ENCODE peak calls at places on chromosomes 2 and 18, in four cellular contexts. M is cardiac muscle cell, G is Panc1, K is heart left ventricle. V is an unnamed sample.

GRCh38 chr2:27765621-27766286 is 5.8 kb upstream of the MRPL33 start:
- DNase-seq in M (no peak), G (no peak), K (peak; percentile 45), V (no peak)

GRCh38 chr2:213688129-213688528 is 403.9 kb downstream of the SPAG16 start:
- DNase-seq in M (no peak), G (no peak), K (no peak), V (no peak)

GRCh38 chr2:238133499-238134392 is 4.7 kb upstream of the KLHL30 start:
- DNase-seq in M (peak; percentile 32), G (no peak), K (no peak), V (no peak)

GRCh38 chr2:99804969-99805368 is 315.2 kb upstream of the REV1 start:
- DNase-seq in M (no peak), G (no peak), K (no peak), V (no peak)

GRCh38 chr2:179020156-179020750 is 29.7 kb downstream of the CCDC141 start:
- DNase-seq in M (peak; percentile 53), G (peak; percentile 4), K (peak; percentile 25), V (peak; percentile 30)

GRCh38 chr2:98233941-98234340 is 112.3 kb upstream of the CNGA3 start:
- DNase-seq in M (no peak), G (no peak), K (no peak), V (no peak)

GRCh38 chr2:170596576-170596975 is 118.6 kb upstream of the SP5 start:
- DNase-seq in M (no peak), G (no peak), K (no peak), V (no peak)

GRCh38 chr2:56132138-56132537 is 51.7 kb upstream of the CCDC85A start:
- DNase-seq in M (peak; percentile 46), G (peak; percentile 13), K (no peak), V (peak; percentile 63)

GRCh38 chr18:3002766-3003165 is 10.2 kb downstream of the LPIN2 start:
- DNase-seq in M (no peak), G (no peak), K (no peak), V (no peak)

GRCh38 chr2:72117029-72117428 is 30.6 kb downstream of the CYP26B1 start:
- DNase-seq in M (no peak), G (no peak), K (no peak), V (no peak)

GRCh38 chr2:230893881-230894781 is 29.4 kb downstream of the ITM2C start:
- DNase-seq in M (no peak), G (no peak), K (no peak), V (no peak)

GRCh38 chr2:214607051-214607450 is 196.2 kb downstream of the VWC2L start:
- DNase-seq in M (no peak), G (no peak), K (no peak), V (no peak)

GRCh38 chr18:25737710-25738251 is 352.6 kb downstream of the SS18 start:
- DNase-seq in M (no peak), G (no peak), K (no peak), V (no peak)

GRCh38 chr18:61921621-61922235 is 28.9 kb upstream of the RNF152 start:
- DNase-seq in M (no peak), G (no peak), K (no peak), V (no peak)

GRCh38 chr2:209619782-209620181 is 151.8 kb upstream of the UNC80 start:
- DNase-seq in M (no peak), G (no peak), K (no peak), V (peak; percentile 67)

GRCh38 chr18:73093687-73094250 is 226.0 kb upstream of the NETO1 start:
- DNase-seq in M (no peak), G (no peak), K (no peak), V (no peak)

GRCh38 chr2:176002684-176003225 is 688 bp upstream of the LNPK start:
- DNase-seq in M (peak; percentile 48), G (no peak), K (peak; percentile 34), V (no peak)

GRCh38 chr2:220586980-220587549 is 959.6 kb downstream of the SLC4A3 start:
- DNase-seq in M (no peak), G (no peak), K (no peak), V (no peak)

GRCh38 chr18:59996370-59996966 is 96.7 kb downstream of the PMAIP1 start:
- DNase-seq in M (peak; percentile 60), G (peak; percentile 41), K (no peak), V (peak; percentile 52)

GRCh38 chr18:67132919-67133318 is 383.6 kb downstream of the DSEL start:
- DNase-seq in M (no peak), G (no peak), K (no peak), V (no peak)

GRCh38 chr2:199602271-199602895 is 144.6 kb upstream of the SATB2 start:
- DNase-seq in M (no peak), G (no peak), K (no peak), V (peak; percentile 86)

GRCh38 chr2:74264281-74264680 is 65.9 kb downstream of the MTHFD2 start:
- DNase-seq in M (no peak), G (no peak), K (no peak), V (no peak)

GRCh38 chr2:74262681-74263080 is 64.3 kb downstream of the MTHFD2 start:
- DNase-seq in M (no peak), G (no peak), K (no peak), V (no peak)

GRCh38 chr2:74269667-74270066 is 71.3 kb downstream of the MTHFD2 start:
- DNase-seq in M (no peak), G (no peak), K (no peak), V (no peak)

GRCh38 chr2:74261204-74261864 is 62.9 kb downstream of the MTHFD2 start:
- DNase-seq in M (peak; percentile 64), G (no peak), K (peak; percentile 34), V (peak; percentile 32)

GRCh38 chr2:74267068-74267467 is 68.7 kb downstream of the MTHFD2 start:
- DNase-seq in M (peak; percentile 31), G (no peak), K (no peak), V (no peak)
- TF ChIP-seq CTCF in M (no peak), G (peak; percentile 53), K (peak; percentile 26), V (no peak)

DNA sequence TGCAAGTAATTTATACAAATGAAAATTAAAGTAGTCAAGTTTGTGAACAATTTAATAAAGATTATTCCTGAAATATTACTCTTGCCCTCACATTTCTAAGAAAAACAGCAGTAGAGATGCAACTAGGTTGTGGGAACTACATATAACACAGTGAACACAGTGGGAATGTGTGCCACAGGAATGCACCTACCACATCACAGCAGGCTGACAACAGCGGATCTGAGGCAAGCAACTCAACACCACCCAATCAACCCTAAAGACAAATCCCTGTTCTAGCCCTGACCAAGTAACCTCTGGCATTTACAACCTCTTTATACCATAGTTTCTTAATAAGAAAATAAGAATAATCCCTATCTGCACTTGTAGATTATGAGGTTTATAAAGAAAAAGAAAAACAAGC is 23.4 kb downstream of the MBOAT2 start:
- DNase-seq in M (no peak), G (no peak), K (no peak), V (no peak)
- H3K4me1 ChIP-seq in M (peaks cover 25% of the 10 kb centered on the region), G (no peaks in the 10 kb centered on the region), K (no peaks in the 10 kb centered on the region), V (peaks cover 15% of the 10 kb centered on the region)

GRCh38 chr2:166314022-166314759 is 61.6 kb downstream of the SCN9A start:
- DNase-seq in M (no peak), G (no peak), K (no peak), V (no peak)
- H3K27ac ChIP-seq in M (no peak overlapping the region), G (no peak overlapping the region), K (no peak overlapping the region), V (no peak overlapping the region)

DNA sequence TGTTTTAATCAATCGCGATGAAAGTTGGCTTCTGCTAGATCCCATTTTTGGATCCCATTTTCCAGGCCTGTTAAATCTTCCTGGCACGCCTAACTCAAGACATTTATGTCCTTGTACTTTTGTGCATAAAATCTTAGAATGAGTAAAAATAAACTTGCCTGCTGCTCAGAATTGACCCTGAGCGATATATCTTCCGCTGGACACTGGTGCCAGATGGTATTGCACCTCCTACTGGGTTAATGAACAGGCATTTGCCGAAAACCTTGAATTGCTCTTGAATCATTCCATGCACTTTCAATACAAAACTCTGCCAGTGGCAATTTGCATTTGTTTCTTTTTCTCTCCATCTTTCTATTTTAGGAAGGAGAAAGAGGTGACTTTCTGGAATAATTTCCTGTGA is 60.1 kb upstream of the MGAT5 start:
- DNase-seq in M (no peak), G (no peak), K (no peak), V (no peak)
- TF ChIP-seq CTCF in M (no peak), G (peak; percentile 8), K (no peak), V (no peak)

GRCh38 chr18:76408480-76409067 is 86.5 kb downstream of the ZNF516 start:
- DNase-seq in M (no peak), G (no peak), K (no peak), V (no peak)
- H3K4me1 ChIP-seq in M (peaks cover 12% of the 10 kb centered on the region), G (no peaks in the 10 kb centered on the region), K (peaks cover 33% of the 10 kb centered on the region), V (no peaks in the 10 kb centered on the region)

V was measured in A673.